ENCODE peak calls at places on chromosomes 12 and 14, in five cellular contexts. W, H, A, J and M are unnamed samples. For H3K36me3, the result is how much of the 10 kb centered on the place peaks cover.

GRCh38 chr14:22556021-22556989 is 32.7 kb downstream of the DAD1 start:
- DNase-seq in W (peak), H (peak), A (peak), J (no peak), M (peak)

GRCh38 chr12:12745576-12746211 is 28.5 kb downstream of the CDKN1B start:
- DNase-seq in W (no peak), H (no peak), A (no peak), J (no peak), M (no peak)

GRCh38 chr12:56158926-56159461 is 835 bp downstream of the MYL6 start:
- DNase-seq in W (peak), H (peak), A (peak), J (no peak), M (peak)

GRCh38 chr14:90693413-90693812 is 122.8 kb downstream of the TTC7B start:
- DNase-seq in W (no peak), H (no peak), A (no peak), J (no peak), M (no peak)

GRCh38 chr12:118714051-118714460 is 267.3 kb upstream of the SRRM4 start:
- DNase-seq in W (no peak), H (no peak), A (no peak), J (peak), M (peak)

GRCh38 chr14:103508930-103509329 is 13.7 kb downstream of the CKB start:
- DNase-seq in W (no peak), H (no peak), A (no peak), J (no peak), M (no peak)

GRCh38 chr12:104115587-104115975 is 22.4 kb downstream of the NFYB start:
- DNase-seq in W (no peak), H (no peak), A (no peak), J (no peak), M (no peak)

GRCh38 chr14:36942522-36943245 is 229.7 kb downstream of the SLC25A21 start:
- DNase-seq in W (no peak), H (no peak), A (no peak), J (no peak), M (no peak)

GRCh38 chr12:3238196-3238595 is 161.0 kb downstream of the TSPAN9 start:
- DNase-seq in W (no peak), H (no peak), A (peak), J (no peak), M (no peak)

GRCh38 chr14:71533396-71533795 is 398.8 kb upstream of the RGS6 start:
- DNase-seq in W (no peak), H (no peak), A (no peak), J (no peak), M (no peak)

GRCh38 chr14:68172664-68173063 is 353.1 kb downstream of the RAD51B start:
- DNase-seq in W (no peak), H (no peak), A (no peak), J (peak), M (no peak)

GRCh38 chr14:55881577-55882241 is 236.5 kb upstream of the PELI2 start:
- DNase-seq in W (no peak), H (no peak), A (no peak), J (no peak), M (no peak)

GRCh38 chr12:68497702-68498101 is 113.0 kb upstream of the RAP1B start:
- DNase-seq in W (no peak), H (no peak), A (no peak), J (peak), M (no peak)

GRCh38 chr12:18428416-18428815 is 167.1 kb downstream of the PIK3C2G start:
- DNase-seq in W (no peak), H (no peak), A (no peak), J (no peak), M (no peak)

GRCh38 chr12:69647178-69647577 is 36.5 kb upstream of the LRRC10 start:
- DNase-seq in W (no peak), H (no peak), A (no peak), J (no peak), M (no peak)

GRCh38 chr12:6957741-6958608 is 6.8 kb downstream of the PTPN6 start:
- DNase-seq in W (no peak), H (no peak), A (peak), J (no peak), M (no peak)

GRCh38 chr12:52074006-52074405 is 4.2 kb downstream of the ATG101 start:
- DNase-seq in W (no peak), H (peak), A (no peak), J (no peak), M (no peak)

GRCh38 chr12:31772685-31773222 is 43.9 kb upstream of the AMN1 start:
- DNase-seq in W (no peak), H (no peak), A (no peak), J (no peak), M (peak)

GRCh38 chr12:66035289-66035961 is 95.1 kb downstream of the LLPH start:
- DNase-seq in W (no peak), H (no peak), A (no peak), J (peak), M (no peak)

GRCh38 chr14:99242238-99242637 is 29.8 kb downstream of the BCL11B start:
- DNase-seq in W (no peak), H (no peak), A (no peak), J (no peak), M (no peak)

GRCh38 chr14:35534130-35534883 is at the start of gene INSM2:
- DNase-seq in W (no peak), H (no peak), A (peak), J (no peak), M (no peak)
- H3K4me3 ChIP-seq in W (peak), H (peak), A (peak), J (peak), M (peak)

DNA sequence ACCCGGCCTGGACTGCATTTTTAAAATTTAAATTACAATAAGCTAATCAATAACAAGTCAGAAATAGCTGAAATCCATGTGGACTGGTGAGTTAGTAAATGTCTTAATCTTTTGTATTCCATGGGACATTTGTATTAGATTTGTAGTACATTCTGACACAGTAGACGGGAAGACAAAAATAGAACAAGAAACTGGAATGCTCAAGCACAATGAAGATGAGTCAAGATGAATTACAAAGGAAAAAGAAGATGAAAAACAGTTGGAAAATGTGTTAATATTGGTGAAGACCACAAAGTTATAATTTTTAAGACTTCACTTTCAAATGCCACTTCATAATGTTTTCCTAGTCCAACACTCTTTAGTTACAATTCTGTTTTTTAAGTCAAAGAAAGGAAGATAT is 97.8 kb upstream of the FERMT2 start:
- DNase-seq in W (no peak), H (no peak), A (no peak), J (no peak), M (no peak)
- H3K36me3 ChIP-seq in W (under half), H (under half), A (under half), J (under half), M (under half)

DNA sequence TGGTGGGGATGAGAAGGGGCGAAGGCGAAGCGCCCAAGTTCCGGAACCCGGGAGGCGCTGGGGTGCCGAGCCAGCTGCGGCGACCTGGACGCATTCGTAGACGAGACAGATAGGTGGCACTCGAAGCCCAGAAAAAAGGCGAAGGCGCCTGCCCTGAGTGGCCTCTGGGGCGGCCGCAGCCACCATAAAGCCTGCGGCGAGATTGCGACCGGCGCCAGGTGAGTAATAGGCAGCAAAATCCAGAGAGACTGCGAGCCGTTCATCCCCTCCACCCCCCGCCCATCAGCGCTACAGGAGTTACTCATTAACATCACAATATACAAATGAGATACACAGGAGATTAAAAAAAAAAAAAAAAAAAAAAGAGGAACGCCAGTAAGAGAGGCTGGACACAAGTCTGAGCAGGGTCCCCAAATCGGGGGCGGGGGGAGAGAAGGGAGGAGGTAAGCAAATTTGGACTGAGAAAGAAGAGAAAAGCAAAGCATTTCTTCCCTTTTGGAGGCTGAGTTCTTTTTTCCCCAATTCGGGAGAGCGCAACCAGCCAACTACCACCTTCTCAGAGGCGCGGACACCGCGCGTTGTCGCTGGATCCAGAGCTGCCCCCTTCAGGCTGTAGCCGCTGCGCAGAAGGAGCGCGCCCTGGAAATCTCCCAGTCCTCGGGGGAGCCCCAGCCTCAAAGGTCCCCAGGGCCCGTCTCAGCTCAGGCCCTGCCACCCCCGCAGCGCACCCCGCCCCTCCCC is 15.7 kb downstream of the TBX3 start:
- DNase-seq in W (peak), H (peak), A (peak), J (peak), M (peak)
- H3K4me3 ChIP-seq in W (peak), H (peak), A (peak), J (peak), M (peak)

GRCh38 chr14:101969480-101969879 is 5.1 kb downstream of the DYNC1H1 start:
- DNase-seq in W (no peak), H (no peak), A (no peak), J (no peak), M (no peak)
- H3K36me3 ChIP-seq in W (under half), H (under half), A (under half), J (under half), M (under half)

GRCh38 chr12:203074-203461 is 10.9 kb downstream of the SLC6A12 start:
- DNase-seq in W (no peak), H (no peak), A (no peak), J (no peak), M (no peak)
- H3K4me3 ChIP-seq in W (no peak), H (peak), A (peak), J (no peak), M (peak)

GRCh38 chr12:8941691-8942478 is 7.6 kb downstream of the M6PR start:
- DNase-seq in W (no peak), H (no peak), A (no peak), J (no peak), M (no peak)

GRCh38 chr12:8936735-8937134 is 12.7 kb downstream of the M6PR start:
- DNase-seq in W (no peak), H (no peak), A (no peak), J (no peak), M (no peak)
- H3K36me3 ChIP-seq in W (under half), H (half or more), A (under half), J (under half), M (under half)